ENCODE peak calls at places on chromosomes 6 and 20, in four cellular contexts. A, K, G and J are unnamed samples.
A peak's percentile ranks its signal among the peaks of the same experiment; 100 is the strongest.

GRCh38 chr6:34546551-34547321 is 9.4 kb downstream of the SPDEF start:
- DNase-seq in A (peak; percentile 69), K (no peak), G (no peak), J (no peak)

GRCh38 chr6:71349395-71349794 is 60.8 kb downstream of the OGFRL1 start:
- DNase-seq in A (no peak), K (peak; percentile 2), G (peak; percentile 27), J (no peak)

GRCh38 chr6:4017847-4018193 is 61.1 kb downstream of the FAM217A start:
- DNase-seq in A (no peak), K (peak; percentile 51), G (peak; percentile 81), J (no peak)

GRCh38 chr20:23228912-23229311 is 121.7 kb upstream of the NXT1 start:
- DNase-seq in A (no peak), K (no peak), G (no peak), J (no peak)

GRCh38 chr20:34024733-34025351 is 31.1 kb downstream of the RALY start:
- DNase-seq in A (no peak), K (peak; percentile 50), G (no peak), J (no peak)

GRCh38 chr6:52663120-52663934 is 7.6 kb upstream of the TMEM14A start:
- DNase-seq in A (no peak), K (peak; percentile 77), G (peak; percentile 87), J (peak; percentile 23)

GRCh38 chr6:10478187-10479040 is 42.7 kb upstream of the GCNT2 start:
- DNase-seq in A (no peak), K (peak; percentile 58), G (peak; percentile 57), J (no peak)

GRCh38 chr20:53493201-53493908 is 100.3 kb downstream of the ZNF217 start:
- DNase-seq in A (no peak), K (no peak), G (no peak), J (no peak)

GRCh38 chr6:26267083-26267589 is 97.9 kb upstream of the BTN3A2 start:
- DNase-seq in A (no peak), K (no peak), G (no peak), J (no peak)

GRCh38 chr6:128630213-128630612 is 109.8 kb upstream of the PTPRK start:
- DNase-seq in A (no peak), K (no peak), G (no peak), J (no peak)

GRCh38 chr6:90720404-90720803 is 133.5 kb upstream of the MAP3K7 start:
- DNase-seq in A (no peak), K (no peak), G (no peak), J (no peak)

GRCh38 chr6:168340819-168341218 is 21.2 kb upstream of the DACT2 start:
- DNase-seq in A (no peak), K (no peak), G (no peak), J (no peak)

GRCh38 chr20:8583209-8584106 is 451.4 kb downstream of the PLCB1 start:
- DNase-seq in A (no peak), K (peak; percentile 73), G (no peak), J (no peak)

GRCh38 chr6:113421997-113422396 is 435.1 kb upstream of the MARCKS start:
- DNase-seq in A (no peak), K (no peak), G (no peak), J (no peak)

GRCh38 chr6:138726066-138727060 is 47.2 kb upstream of the CCDC28A start:
- DNase-seq in A (no peak), K (no peak), G (no peak), J (no peak)

GRCh38 chr6:17565399-17565798 is 34.7 kb upstream of the FAM8A1 start:
- DNase-seq in A (no peak), K (no peak), G (no peak), J (no peak)

GRCh38 chr6:33073431-33073871 is at the start of gene HLA-DPA1:
- DNase-seq in A (peak; percentile 54), K (no peak), G (peak; percentile 79), J (peak; percentile 24)

GRCh38 chr20:24379116-24379927 is 90.1 kb upstream of the SYNDIG1 start:
- DNase-seq in A (no peak), K (no peak), G (no peak), J (no peak)

GRCh38 chr6:36679043-36679821 is 718 bp downstream of the CDKN1A start:
- DNase-seq in A (peak; percentile 78), K (peak; percentile 50), G (peak; percentile 32), J (peak; percentile 27)

GRCh38 chr20:21352703-21353102 is 44.6 kb downstream of the NKX2-4 start:
- DNase-seq in A (no peak), K (peak; percentile 51), G (no peak), J (no peak)

GRCh38 chr6:2959909-2960719 is 11.3 kb downstream of the SERPINB6 start:
- DNase-seq in A (no peak), K (no peak), G (no peak), J (no peak)

GRCh38 chr6:19734061-19734460 is 103.1 kb upstream of the ID4 start:
- DNase-seq in A (no peak), K (no peak), G (no peak), J (no peak)

GRCh38 chr6:99993533-99994251 is at the start of gene MCHR2:
- DNase-seq in A (no peak), K (no peak), G (no peak), J (no peak)

GRCh38 chr6:10412165-10412947 is 2.5 kb downstream of the TFAP2A start:
- DNase-seq in A (peak; percentile 50), K (no peak), G (peak; percentile 66), J (no peak)

GRCh38 chr20:5195655-5196054 is 68.8 kb downstream of the CDS2 start:
- DNase-seq in A (no peak), K (no peak), G (no peak), J (no peak)

GRCh38 chr20:20955837-20956236 is 150.3 kb downstream of the LINC00237 start:
- DNase-seq in A (no peak), K (no peak), G (no peak), J (no peak)

GRCh38 chr6:39794231-39794630 is 2.1 kb downstream of the DAAM2 start:
- DNase-seq in A (no peak), K (no peak), G (no peak), J (no peak)

GRCh38 chr20:11585752-11586352 is 331.8 kb upstream of the BTBD3 start:
- DNase-seq in A (no peak), K (peak; percentile 16), G (no peak), J (no peak)

GRCh38 chr6:149235130-149235561 is 82.4 kb upstream of the TAB2 start:
- DNase-seq in A (no peak), K (peak; percentile 54), G (no peak), J (no peak)

GRCh38 chr6:108896111-108896661 is 48.0 kb downstream of the ARMC2 start:
- DNase-seq in A (no peak), K (no peak), G (peak; percentile 75), J (no peak)

GRCh38 chr6:155371230-155371629 is 56.9 kb upstream of the TFB1M start:
- DNase-seq in A (no peak), K (no peak), G (no peak), J (no peak)
- H3K9me3 ChIP-seq in A (no peaks in the 10 kb centered on the region), K (no peaks in the 10 kb centered on the region), G (no peaks in the 10 kb centered on the region), J (no peaks in the 10 kb centered on the region)

DNA sequence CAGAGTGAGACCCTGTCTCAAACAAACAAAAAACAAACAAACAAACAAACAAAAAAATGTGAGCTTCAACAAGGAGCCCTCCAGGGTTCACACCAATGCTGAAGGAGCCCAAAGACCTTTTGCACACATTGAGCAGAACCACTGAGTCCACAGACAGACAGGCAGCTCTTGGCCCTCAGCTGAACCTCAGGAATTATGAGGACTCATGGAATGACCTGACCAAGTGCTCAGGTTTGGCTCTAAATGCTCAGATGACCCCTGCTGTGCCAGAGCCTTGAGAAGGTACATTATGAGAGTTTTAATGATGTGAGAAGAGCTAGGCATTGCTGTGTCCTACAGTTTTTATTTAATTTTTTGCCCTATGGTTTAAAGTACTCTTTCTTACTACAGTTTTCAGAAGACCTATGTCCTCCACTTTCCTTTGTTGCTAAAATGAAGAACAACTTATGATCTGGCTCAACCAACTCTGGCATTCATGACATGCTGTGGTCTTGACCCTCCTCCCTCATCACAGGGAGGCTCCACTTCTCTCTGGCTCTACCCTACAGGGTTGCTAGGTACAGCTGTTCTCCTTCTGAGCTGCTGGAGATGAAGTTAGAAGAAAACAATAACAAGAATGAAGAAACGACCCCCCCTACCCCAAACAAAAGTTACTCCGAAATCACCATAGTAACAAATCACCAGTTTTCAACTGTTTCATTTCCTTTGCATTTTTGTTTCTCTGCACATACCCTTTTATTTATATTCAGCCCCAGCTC is 128.6 kb upstream of the TRAF3IP2 start:
- DNase-seq in A (no peak), K (no peak), G (no peak), J (no peak)
- H3K4me1 ChIP-seq in A (peaks cover 51% of the 10 kb centered on the region), K (peaks cover 35% of the 10 kb centered on the region), G (peaks cover 66% of the 10 kb centered on the region), J (peaks cover 46% of the 10 kb centered on the region)

GRCh38 chr20:59835057-59835447 is 98.4 kb downstream of the SYCP2 start:
- DNase-seq in A (no peak), K (no peak), G (no peak), J (no peak)

GRCh38 chr20:59836768-59837167 is 96.7 kb downstream of the SYCP2 start:
- DNase-seq in A (no peak), K (no peak), G (no peak), J (no peak)

GRCh38 chr20:59837623-59838394 is 95.6 kb downstream of the SYCP2 start:
- DNase-seq in A (no peak), K (no peak), G (no peak), J (no peak)

GRCh38 chr20:59832406-59833156 is 100.9 kb downstream of the SYCP2 start:
- DNase-seq in A (no peak), K (no peak), G (no peak), J (no peak)

DNA sequence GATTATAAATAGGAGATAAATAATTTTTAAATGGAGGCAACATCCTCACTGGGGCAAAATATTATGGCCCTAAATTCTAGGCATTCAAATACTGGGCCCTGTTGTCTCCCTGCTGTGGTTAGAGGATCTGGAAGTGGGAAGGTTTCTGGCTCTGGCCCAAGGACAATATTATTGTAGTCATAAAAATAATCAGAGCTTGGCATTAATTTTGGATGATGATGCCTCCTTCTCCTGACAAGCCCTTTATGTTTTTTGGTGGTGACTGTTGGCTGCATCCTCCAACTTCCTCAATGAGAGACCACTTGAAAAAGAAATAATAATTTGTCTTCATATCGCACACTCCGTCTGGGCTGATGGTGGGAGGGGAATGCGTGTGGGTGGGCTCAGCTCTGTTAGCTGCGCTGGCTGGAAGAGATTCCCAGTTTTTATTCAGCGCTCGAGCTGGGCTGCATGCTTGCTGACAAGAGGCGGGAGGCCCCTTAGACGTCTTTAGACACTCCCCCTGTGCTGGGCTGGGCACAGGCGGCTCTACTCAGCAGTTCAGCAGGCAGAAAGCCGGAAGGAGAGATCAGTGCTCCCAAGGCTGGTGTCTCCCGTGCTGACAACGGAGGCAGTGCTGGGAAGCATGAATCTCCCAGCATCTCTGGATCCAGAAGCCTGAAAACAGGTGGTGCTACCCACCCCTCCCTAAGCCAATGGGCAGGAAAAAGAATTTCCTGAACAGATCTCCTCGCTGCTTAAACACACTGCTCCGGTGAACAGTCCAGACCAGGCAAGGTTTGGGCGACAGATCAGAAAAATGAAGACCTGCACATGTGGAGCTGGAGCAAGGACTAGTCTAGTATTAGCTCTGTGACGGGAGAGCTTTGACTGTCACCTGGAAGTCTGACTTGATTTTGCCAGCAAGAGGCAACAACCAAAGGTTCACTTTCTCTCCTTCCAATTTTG is 97.7 kb downstream of the SYCP2 start:
- DNase-seq in A (no peak), K (no peak), G (no peak), J (no peak)
- H3K9me3 ChIP-seq in A (no peaks in the 10 kb centered on the region), K (no peaks in the 10 kb centered on the region), G (no peaks in the 10 kb centered on the region), J (no peaks in the 10 kb centered on the region)

GRCh38 chr20:32672982-32673727 is 586 bp downstream of the C20orf203 start:
- DNase-seq in A (peak; percentile 58), K (no peak), G (peak; percentile 45), J (no peak)

GRCh38 chr20:32674362-32674789 is 635 bp upstream of the C20orf203 start:
- DNase-seq in A (no peak), K (peak; percentile 64), G (peak; percentile 79), J (peak; percentile 49)

GRCh38 chr20:32678948-32679347 is 5.2 kb upstream of the C20orf203 start:
- DNase-seq in A (no peak), K (no peak), G (no peak), J (no peak)

GRCh38 chr20:32672315-32672981 is 1.3 kb downstream of the C20orf203 start:
- DNase-seq in A (no peak), K (no peak), G (no peak), J (no peak)

GRCh38 chr20:32675223-32675975 is 1.7 kb upstream of the C20orf203 start:
- DNase-seq in A (no peak), K (no peak), G (no peak), J (no peak)
- H3K4me1 ChIP-seq in A (peaks cover 15% of the 10 kb centered on the region), K (peaks cover 74% of the 10 kb centered on the region), G (peaks cover 15% of the 10 kb centered on the region), J (no peaks in the 10 kb centered on the region)